ENCODE peak calls at places on chromosomes 12 and 14, in six cellular contexts. N is CD8-positive, alpha-beta T cell; R is pancreas; C is BE2C; W is GM23248; A is upper lobe of right lung. Q is an unnamed sample.

GRCh38 chr14:72401632-72402428 is 469.6 kb downstream of the RGS6 start:
- DNase-seq in N (no peak), R (no peak), C (no peak), W (no peak), A (no peak), Q (no peak)

GRCh38 chr12:24955853-24956252 is 7.0 kb upstream of the BCAT1 start:
- DNase-seq in N (no peak), R (no peak), C (no peak), W (no peak), A (no peak), Q (no peak)

GRCh38 chr12:1171657-1172056 is 180.6 kb downstream of the ERC1 start:
- DNase-seq in N (no peak), R (no peak), C (peak; percentile 12), W (no peak), A (no peak), Q (no peak)

GRCh38 chr14:87457727-87458126 is 535.3 kb downstream of the GALC start:
- DNase-seq in N (no peak), R (no peak), C (no peak), W (no peak), A (no peak), Q (no peak)

GRCh38 chr12:25979563-25979962 is 21.1 kb downstream of the RASSF8 start:
- DNase-seq in N (no peak), R (no peak), C (no peak), W (peak; percentile 58), A (no peak), Q (no peak)

GRCh38 chr14:99426796-99427346 is 53.8 kb downstream of the SETD3 start:
- DNase-seq in N (no peak), R (no peak), C (no peak), W (no peak), A (no peak), Q (no peak)

GRCh38 chr12:78392918-78393317 is 471.7 kb upstream of the SYT1 start:
- DNase-seq in N (no peak), R (no peak), C (peak; percentile 27), W (peak; percentile 61), A (no peak), Q (peak; percentile 5)

GRCh38 chr12:89379100-89379838 is 27.0 kb upstream of the DUSP6 start:
- DNase-seq in N (no peak), R (no peak), C (no peak), W (no peak), A (no peak), Q (no peak)

GRCh38 chr12:124302807-124303578 is 8.1 kb downstream of the RFLNA start:
- DNase-seq in N (no peak), R (no peak), C (no peak), W (no peak), A (no peak), Q (no peak)

GRCh38 chr14:65164825-65165135 is 62.5 kb upstream of the MAX start:
- DNase-seq in N (no peak), R (no peak), C (no peak), W (no peak), A (no peak), Q (no peak)

GRCh38 chr14:105092912-105093425 is 27.7 kb upstream of the GPR132 start:
- DNase-seq in N (peak; percentile 67), R (peak; percentile 63), C (no peak), W (peak; percentile 82), A (peak; percentile 88), Q (peak; percentile 92)

GRCh38 chr14:68542346-68542745 is 250.5 kb downstream of the ZFP36L1 start:
- DNase-seq in N (no peak), R (no peak), C (no peak), W (peak; percentile 26), A (no peak), Q (no peak)

GRCh38 chr12:31929140-31929526 is 30.1 kb upstream of the RESF1 start:
- DNase-seq in N (no peak), R (no peak), C (no peak), W (no peak), A (no peak), Q (no peak)

GRCh38 chr14:83260751-83261150 is 1727.1 kb upstream of the SEL1L start:
- DNase-seq in N (no peak), R (no peak), C (no peak), W (no peak), A (no peak), Q (no peak)

GRCh38 chr12:130620756-130621155 is 95.3 kb downstream of the RIMBP2 start:
- DNase-seq in N (no peak), R (no peak), C (no peak), W (no peak), A (no peak), Q (no peak)

GRCh38 chr12:89657090-89657489 is 51.5 kb downstream of the ATP2B1 start:
- DNase-seq in N (no peak), R (no peak), C (no peak), W (no peak), A (no peak), Q (no peak)

GRCh38 chr12:110903511-110903910 is 16.9 kb downstream of the MYL2 start:
- DNase-seq in N (no peak), R (no peak), C (no peak), W (no peak), A (no peak), Q (no peak)

GRCh38 chr12:129863938-129864337 is 39.9 kb downstream of the TMEM132D start:
- DNase-seq in N (no peak), R (no peak), C (no peak), W (no peak), A (no peak), Q (no peak)

GRCh38 chr12:8734873-8735381 is 37.1 kb downstream of the RIMKLB start:
- DNase-seq in N (no peak), R (no peak), C (no peak), W (no peak), A (no peak), Q (no peak)

GRCh38 chr12:58481811-58482210 is 438.5 kb downstream of the LRIG3 start:
- DNase-seq in N (no peak), R (no peak), C (no peak), W (no peak), A (no peak), Q (no peak)

GRCh38 chr12:105899589-105899988 is 239.2 kb downstream of the NUAK1 start:
- DNase-seq in N (no peak), R (no peak), C (no peak), W (no peak), A (no peak), Q (no peak)

GRCh38 chr14:22386924-22387775 is 201.9 kb downstream of the DAD1 start:
- DNase-seq in N (peak; percentile 3), R (peak; percentile 33), C (peak; percentile 82), W (peak; percentile 80), A (no peak), Q (peak; percentile 73)

GRCh38 chr12:49094104-49094948 is at the start of gene DHH:
- DNase-seq in N (no peak), R (no peak), C (peak; percentile 54), W (peak; percentile 34), A (peak; percentile 74), Q (peak; percentile 72)

GRCh38 chr14:94355191-94355794 is 32.2 kb upstream of the SERPINA6 start:
- DNase-seq in N (no peak), R (no peak), C (no peak), W (no peak), A (peak; percentile 82), Q (no peak)

GRCh38 chr14:105538481-105539049 is 12.2 kb downstream of the TMEM121 start:
- DNase-seq in N (no peak), R (no peak), C (no peak), W (no peak), A (peak; percentile 53), Q (no peak)

GRCh38 chr12:60162988-60163720 is 567.3 kb downstream of the SLC16A7 start:
- DNase-seq in N (no peak), R (no peak), C (peak; percentile 13), W (no peak), A (no peak), Q (peak; percentile 6)

GRCh38 chr14:69553221-69553620 is 21.4 kb downstream of the CCDC177 start:
- DNase-seq in N (no peak), R (no peak), C (no peak), W (peak; percentile 75), A (no peak), Q (no peak)

GRCh38 chr12:119005832-119006360 is 24.6 kb downstream of the SRRM4 start:
- DNase-seq in N (no peak), R (no peak), C (no peak), W (no peak), A (no peak), Q (peak; percentile 21)

GRCh38 chr12:119457251-119457650 is 122.7 kb downstream of the CCDC60 start:
- DNase-seq in N (no peak), R (no peak), C (no peak), W (no peak), A (no peak), Q (no peak)

GRCh38 chr14:73105727-73106126 is 30.6 kb upstream of the PSEN1 start:
- DNase-seq in N (no peak), R (no peak), C (no peak), W (no peak), A (no peak), Q (no peak)

GRCh38 chr14:71371711-71372396 is 464.6 kb downstream of the PCNX1 start:
- DNase-seq in N (no peak), R (no peak), C (no peak), W (peak; percentile 85), A (no peak), Q (no peak)
- H3K9me3 ChIP-seq in N (no peaks in the 10 kb centered on the region), R (no peaks in the 10 kb centered on the region), C (no peaks in the 10 kb centered on the region), W (no peaks in the 10 kb centered on the region), A (no peaks in the 10 kb centered on the region), Q (no peaks in the 10 kb centered on the region)

DNA sequence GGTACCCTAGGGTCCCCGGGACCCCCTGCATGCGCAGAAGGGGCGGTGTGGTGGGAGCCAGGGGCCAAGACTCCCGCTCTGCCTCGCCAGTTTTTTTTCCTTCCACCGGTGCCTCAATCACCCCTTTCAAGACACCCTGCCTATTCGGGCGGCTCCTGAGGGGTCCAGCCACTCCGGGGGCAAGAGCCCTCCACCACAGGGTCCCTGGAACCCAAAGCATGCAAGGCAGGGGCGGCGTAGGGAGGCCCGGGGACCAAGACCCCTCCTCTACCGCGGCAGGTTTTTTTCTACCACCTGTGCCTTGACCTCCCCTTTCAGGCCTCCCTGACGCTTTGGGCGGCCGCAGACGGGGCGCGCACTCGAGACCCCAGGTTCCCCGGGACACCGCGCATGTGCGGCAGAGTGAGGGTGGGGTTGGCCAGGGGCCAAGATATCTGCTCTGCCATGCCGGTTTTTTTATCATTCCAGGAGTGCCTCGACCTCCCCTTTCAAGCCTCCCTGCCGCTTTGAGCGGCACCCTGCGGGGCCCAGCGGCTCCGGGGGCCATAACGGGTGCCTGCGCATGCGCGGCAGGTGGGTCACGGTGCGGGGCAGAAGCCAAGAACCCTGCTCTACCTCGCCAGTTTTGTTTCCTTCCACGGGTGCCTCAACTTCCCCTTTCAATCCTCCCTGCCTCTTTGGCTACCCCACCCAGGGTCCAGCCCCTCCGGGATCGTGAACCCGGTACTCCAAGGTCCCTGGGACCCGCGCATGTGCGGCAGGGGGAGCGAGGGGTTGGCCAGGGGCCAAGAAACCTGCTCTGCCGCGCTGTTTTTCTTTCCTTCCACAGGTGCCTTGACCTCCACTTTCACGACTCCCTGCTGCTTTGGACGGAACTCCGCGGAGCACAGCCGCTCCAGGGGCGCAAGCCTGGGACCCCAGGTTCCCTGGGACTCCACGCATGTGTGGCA is 328.1 kb downstream of the ALG10 start:
- DNase-seq in N (no peak), R (no peak), C (no peak), W (no peak), A (no peak), Q (no peak)
- H3K9me3 ChIP-seq in N (no peaks in the 10 kb centered on the region), R (no peaks in the 10 kb centered on the region), C (no peaks in the 10 kb centered on the region), W (no peaks in the 10 kb centered on the region), A (no peaks in the 10 kb centered on the region), Q (no peaks in the 10 kb centered on the region)

GRCh38 chr12:109469516-109469915 is 7.6 kb downstream of the KCTD10 start:
- DNase-seq in N (no peak), R (no peak), C (no peak), W (peak; percentile 65), A (no peak), Q (no peak)
- H3K9me3 ChIP-seq in N (no peaks in the 10 kb centered on the region), R (no peaks in the 10 kb centered on the region), C (no peaks in the 10 kb centered on the region), W (no peaks in the 10 kb centered on the region), A (no peaks in the 10 kb centered on the region), Q (no peaks in the 10 kb centered on the region)

GRCh38 chr12:132940071-132940719 is 15.9 kb downstream of the ZNF605 start:
- DNase-seq in N (no peak), R (no peak), C (no peak), W (no peak), A (no peak), Q (no peak)
- H3K9me3 ChIP-seq in N (peaks cover 14% of the 10 kb centered on the region), R (no peaks in the 10 kb centered on the region), C (peaks cover 5% of the 10 kb centered on the region), W (peaks cover 2% of the 10 kb centered on the region), A (peaks cover 54% of the 10 kb centered on the region), Q (peaks cover 9% of the 10 kb centered on the region)